ENCODE peak calls at places on chromosome 14, in four cellular contexts. C, Q, W and A are unnamed samples.

GRCh38 chr14:101034986-101035385 is 131.5 kb upstream of the RTL1 start:
- DNase-seq in C (no peak), Q (no peak), W (no peak), A (no peak)

GRCh38 chr14:39179042-39179441 is 4.0 kb downstream of the PNN start:
- DNase-seq in C (no peak), Q (no peak), W (no peak), A (no peak)

GRCh38 chr14:104979758-104980591 is 1.8 kb upstream of the AHNAK2 start:
- DNase-seq in C (no peak), Q (no peak), W (no peak), A (peak)

GRCh38 chr14:71474291-71474690 is 457.9 kb upstream of the RGS6 start:
- DNase-seq in C (no peak), Q (no peak), W (no peak), A (no peak)

GRCh38 chr14:95054346-95055280 is 102.7 kb downstream of the DICER1 start:
- DNase-seq in C (no peak), Q (no peak), W (no peak), A (no peak)

GRCh38 chr14:101461891-101462290 is 99.4 kb upstream of the DIO3 start:
- DNase-seq in C (no peak), Q (no peak), W (no peak), A (no peak)

GRCh38 chr14:102888748-102889147 is 33.7 kb upstream of the AMN start:
- DNase-seq in C (no peak), Q (no peak), W (no peak), A (no peak)

GRCh38 chr14:81519200-81519998 is 14.3 kb downstream of the SEL1L start:
- DNase-seq in C (no peak), Q (peak), W (no peak), A (no peak)

GRCh38 chr14:75307700-75308379 is 29.2 kb downstream of the FOS start:
- DNase-seq in C (peak), Q (peak), W (peak), A (peak)